ENCODE peak calls at places on chromosome 20, in four cellular contexts. C is right atrium auricular region, E is GM04504, F is HuH-7.5. G is an unnamed sample.

GRCh38 chr20:52731086-52731485 is 241.1 kb upstream of the TSHZ2 start:
- DNase-seq in C (no peak), E (no peak), F (no peak), G (no peak)

GRCh38 chr20:44683263-44684046 is 31.7 kb upstream of the CCN5 start:
- DNase-seq in C (no peak), E (no peak), F (no peak), G (peak)

GRCh38 chr20:40173877-40174276 is 515.2 kb downstream of the MAFB start:
- DNase-seq in C (no peak), E (no peak), F (no peak), G (no peak)

GRCh38 chr20:39795401-39796272 is 833.5 kb downstream of the DHX35 start:
- DNase-seq in C (no peak), E (peak), F (no peak), G (no peak)

GRCh38 chr20:1479831-1480595 is 11.2 kb downstream of the SIRPB2 start:
- DNase-seq in C (no peak), E (no peak), F (no peak), G (no peak)

GRCh38 chr20:59253779-59254319 is 46.6 kb upstream of the EDN3 start:
- DNase-seq in C (no peak), E (no peak), F (no peak), G (no peak)

GRCh38 chr20:7848351-7848750 is 91.9 kb downstream of the HAO1 start:
- DNase-seq in C (no peak), E (no peak), F (no peak), G (no peak)

GRCh38 chr20:25251558-25251957 is 3.7 kb downstream of the PYGB start:
- DNase-seq in C (peak), E (no peak), F (no peak), G (no peak)

GRCh38 chr20:47544240-47544639 is 42.6 kb downstream of the NCOA3 start:
- DNase-seq in C (no peak), E (no peak), F (no peak), G (no peak)

GRCh38 chr20:63863798-63864544 is 1.1 kb upstream of the TPD52L2 start:
- DNase-seq in C (peak), E (peak), F (peak), G (peak)

GRCh38 chr20:53103124-53103523 is 131.0 kb downstream of the TSHZ2 start:
- DNase-seq in C (no peak), E (no peak), F (no peak), G (no peak)

GRCh38 chr20:22962567-22963439 is 72.3 kb upstream of the SSTR4 start:
- DNase-seq in C (no peak), E (no peak), F (no peak), G (no peak)

GRCh38 chr20:47428851-47429336 is 72.4 kb upstream of the ZMYND8 start:
- DNase-seq in C (no peak), E (no peak), F (no peak), G (no peak)

GRCh38 chr20:24979036-24979960 is 13.3 kb downstream of the APMAP start:
- DNase-seq in C (peak), E (no peak), F (no peak), G (no peak)

GRCh38 chr20:56788041-56788670 is 159.1 kb downstream of the TFAP2C start:
- DNase-seq in C (no peak), E (peak), F (peak), G (peak)

GRCh38 chr20:51319522-51319921 is 223.0 kb downstream of the NFATC2 start:
- DNase-seq in C (no peak), E (no peak), F (no peak), G (no peak)

GRCh38 chr20:61548069-61548468 is 296.0 kb downstream of the CDH4 start:
- DNase-seq in C (no peak), E (no peak), F (no peak), G (no peak)

GRCh38 chr20:10111144-10111771 is 76.5 kb downstream of the ANKEF1 start:
- DNase-seq in C (no peak), E (no peak), F (no peak), G (peak)

GRCh38 chr20:13260620-13261279 is 39.7 kb downstream of the ISM1 start:
- DNase-seq in C (no peak), E (no peak), F (no peak), G (no peak)

GRCh38 chr20:32623667-32624157 is 38.6 kb upstream of the NOL4L start:
- DNase-seq in C (no peak), E (no peak), F (no peak), G (no peak)

GRCh38 chr20:6416371-6416770 is 293.5 kb upstream of the FERMT1 start:
- DNase-seq in C (no peak), E (no peak), F (no peak), G (no peak)

GRCh38 chr20:62040381-62040922 is 25.2 kb downstream of the TAF4 start:
- DNase-seq in C (no peak), E (no peak), F (no peak), G (no peak)

GRCh38 chr20:63896136-63896890 is 1.4 kb downstream of the DNAJC5 start:
- DNase-seq in C (peak), E (no peak), F (peak), G (peak)

GRCh38 chr20:37486186-37486999 is 34.7 kb upstream of the NNAT start:
- DNase-seq in C (no peak), E (no peak), F (no peak), G (no peak)

GRCh38 chr20:37393863-37394542 is 48.1 kb downstream of the SRC start:
- DNase-seq in C (no peak), E (no peak), F (no peak), G (no peak)

GRCh38 chr20:40390654-40391053 is 298.4 kb downstream of the MAFB start:
- DNase-seq in C (no peak), E (no peak), F (no peak), G (no peak)

GRCh38 chr20:60306105-60306504 is 347.9 kb downstream of the CDH26 start:
- DNase-seq in C (no peak), E (no peak), F (no peak), G (no peak)

GRCh38 chr20:57653910-57654309 is 33.7 kb upstream of the ZBP1 start:
- DNase-seq in C (peak), E (no peak), F (no peak), G (no peak)

GRCh38 chr20:23021941-23022340 is 13.2 kb upstream of the SSTR4 start:
- DNase-seq in C (no peak), E (no peak), F (no peak), G (no peak)

GRCh38 chr20:37309941-37310590 is 20.6 kb downstream of the MANBAL start:
- DNase-seq in C (no peak), E (no peak), F (no peak), G (peak)

GRCh38 chr20:49347156-49347555 is 69.3 kb upstream of the ZNFX1 start:
- DNase-seq in C (no peak), E (no peak), F (no peak), G (no peak)